ENCODE peak calls at places on chromosomes 5 and 9, in ten cellular contexts. E, B, O, P, U, V, A, T, D and J are unnamed samples.

GRCh38 chr5:140189977-140190867 is 15.2 kb downstream of the CYSTM1 start:
- DNase-seq in E (no peak), B (no peak), O (peak), P (no peak), U (no peak), V (no peak), A (no peak), T (no peak), D (no peak), J (no peak)

GRCh38 chr9:122042056-122042455 is 51.1 kb downstream of the TTLL11 start:
- DNase-seq in E (no peak), B (no peak), O (no peak), P (no peak), U (no peak), V (no peak), A (no peak), T (no peak), D (no peak), J (no peak)

GRCh38 chr9:126117631-126118030 is 209.0 kb upstream of the MVB12B start:
- DNase-seq in E (no peak), B (no peak), O (no peak), P (no peak), U (no peak), V (no peak), A (no peak), T (no peak), D (no peak), J (no peak)

GRCh38 chr5:93580387-93581100 is 475 bp downstream of the NR2F1-AS1 start:
- DNase-seq in E (peak), B (no peak), O (no peak), P (no peak), U (peak), V (no peak), A (no peak), T (no peak), D (no peak), J (no peak)

GRCh38 chr5:176639981-176640380 is 7.3 kb upstream of the TSPAN17 start:
- DNase-seq in E (no peak), B (no peak), O (peak), P (peak), U (no peak), V (no peak), A (no peak), T (no peak), D (no peak), J (peak)

GRCh38 chr5:50501510-50502209 is 60.6 kb upstream of the EMB start:
- DNase-seq in E (no peak), B (no peak), O (no peak), P (no peak), U (no peak), V (no peak), A (peak), T (no peak), D (no peak), J (peak)

GRCh38 chr9:20505574-20505973 is 116.7 kb downstream of the MLLT3 start:
- DNase-seq in E (no peak), B (no peak), O (no peak), P (no peak), U (no peak), V (no peak), A (no peak), T (no peak), D (no peak), J (no peak)

GRCh38 chr5:140639093-140639821 is at the start of gene TMCO6:
- DNase-seq in E (peak), B (peak), O (peak), P (peak), U (peak), V (peak), A (peak), T (peak), D (peak), J (peak)

GRCh38 chr9:123776856-123777560 is 152.9 kb downstream of the DENND1A start:
- DNase-seq in E (no peak), B (no peak), O (no peak), P (no peak), U (peak), V (no peak), A (no peak), T (no peak), D (no peak), J (no peak)

GRCh38 chr5:109486200-109486804 is 76.5 kb upstream of the PJA2 start:
- DNase-seq in E (no peak), B (no peak), O (no peak), P (no peak), U (no peak), V (no peak), A (no peak), T (no peak), D (no peak), J (no peak)

GRCh38 chr5:133412661-133413060 is 199.7 kb downstream of the FSTL4 start:
- DNase-seq in E (peak), B (no peak), O (no peak), P (no peak), U (no peak), V (no peak), A (no peak), T (no peak), D (no peak), J (no peak)

GRCh38 chr5:171606414-171607024 is 179.1 kb upstream of the SMIM23 start:
- DNase-seq in E (peak), B (no peak), O (no peak), P (no peak), U (peak), V (no peak), A (peak), T (no peak), D (no peak), J (no peak)

GRCh38 chr9:88387035-88387732 is 1.1 kb upstream of the SPIN1 start:
- DNase-seq in E (peak), B (peak), O (peak), P (no peak), U (no peak), V (no peak), A (no peak), T (no peak), D (no peak), J (no peak)

GRCh38 chr9:123685489-123686083 is 244.3 kb downstream of the DENND1A start:
- DNase-seq in E (no peak), B (no peak), O (no peak), P (no peak), U (peak), V (no peak), A (no peak), T (no peak), D (no peak), J (no peak)

GRCh38 chr5:108801776-108802175 is 54.1 kb downstream of the FER start:
- DNase-seq in E (peak), B (no peak), O (peak), P (no peak), U (no peak), V (no peak), A (peak), T (no peak), D (no peak), J (no peak)

GRCh38 chr9:27572566-27572917 is 739 bp downstream of the C9orf72 start:
- DNase-seq in E (peak), B (peak), O (peak), P (no peak), U (peak), V (peak), A (peak), T (no peak), D (peak), J (peak)

GRCh38 chr9:120965344-120966004 is 38.9 kb upstream of the TRAF1 start:
- DNase-seq in E (no peak), B (no peak), O (no peak), P (peak), U (peak), V (no peak), A (no peak), T (no peak), D (no peak), J (peak)

GRCh38 chr5:177510567-177511053 is 984 bp upstream of the DOK3 start:
- DNase-seq in E (no peak), B (peak), O (no peak), P (no peak), U (no peak), V (no peak), A (peak), T (no peak), D (no peak), J (no peak)

GRCh38 chr9:19223724-19224123 is 6.8 kb upstream of the DENND4C start:
- DNase-seq in E (no peak), B (no peak), O (no peak), P (no peak), U (no peak), V (no peak), A (no peak), T (no peak), D (no peak), J (no peak)

GRCh38 chr9:14780251-14780650 is 57.7 kb upstream of the CER1 start:
- DNase-seq in E (no peak), B (no peak), O (no peak), P (peak), U (no peak), V (no peak), A (no peak), T (no peak), D (no peak), J (no peak)

GRCh38 chr5:142716963-142717362 is 31.1 kb upstream of the FGF1 start:
- DNase-seq in E (peak), B (peak), O (peak), P (peak), U (peak), V (peak), A (peak), T (peak), D (no peak), J (peak)

GRCh38 chr5:142426129-142426641 is 101.4 kb upstream of the SPRY4 start:
- DNase-seq in E (no peak), B (peak), O (peak), P (no peak), U (no peak), V (no peak), A (no peak), T (peak), D (peak), J (no peak)

GRCh38 chr9:15935661-15936315 is 382.9 kb downstream of the CCDC171 start:
- DNase-seq in E (no peak), B (no peak), O (no peak), P (no peak), U (peak), V (no peak), A (no peak), T (no peak), D (no peak), J (no peak)

GRCh38 chr9:122212473-122213004 is 16.2 kb downstream of the LHX6 start:
- DNase-seq in E (no peak), B (no peak), O (no peak), P (no peak), U (peak), V (no peak), A (no peak), T (no peak), D (no peak), J (no peak)